ENCODE peak calls at places on chromosomes 1 and 21, in five cellular contexts. Z is astrocyte, K is body of pancreas, H is heart right ventricle, D is NB4. U is an unnamed sample.

GRCh38 chr1:27391511-27392095 is 819 bp upstream of the GPR3 start:
- DNase-seq in Z (peak; percentile 56), K (peak; percentile 59), H (no peak), D (no peak), U (no peak)

GRCh38 chr21:33732038-33732437 is 89.7 kb downstream of the ITSN1 start:
- DNase-seq in Z (peak; percentile 48), K (no peak), H (no peak), D (no peak), U (no peak)

GRCh38 chr21:41419921-41420862 is 5.8 kb upstream of the MX1 start:
- DNase-seq in Z (peak; percentile 80), K (peak; percentile 89), H (peak; percentile 80), D (peak; percentile 76), U (peak; percentile 82)

GRCh38 chr1:183450086-183450485 is 22.2 kb upstream of the SMG7 start:
- DNase-seq in Z (no peak), K (no peak), H (no peak), D (no peak), U (no peak)

GRCh38 chr1:39590546-39590945 is 14.0 kb upstream of the PABPC4 start:
- DNase-seq in Z (peak; percentile 61), K (no peak), H (no peak), D (no peak), U (peak; percentile 38)

GRCh38 chr1:225156254-225156653 is 226.8 kb downstream of the DNAH14 start:
- DNase-seq in Z (peak; percentile 67), K (no peak), H (no peak), D (peak; percentile 89), U (no peak)

GRCh38 chr1:10793129-10793651 is 3.3 kb downstream of the CASZ1 start:
- DNase-seq in Z (peak; percentile 15), K (no peak), H (no peak), D (peak; percentile 74), U (peak; percentile 13)

GRCh38 chr1:211581521-211581920 is 2.6 kb upstream of the SLC30A1 start:
- DNase-seq in Z (peak; percentile 81), K (no peak), H (no peak), D (no peak), U (peak; percentile 83)

GRCh38 chr1:29221296-29221695 is 9.4 kb downstream of the MECR start:
- DNase-seq in Z (no peak), K (no peak), H (no peak), D (no peak), U (no peak)

GRCh38 chr1:190168116-190168515 is 309.5 kb downstream of the BRINP3 start:
- DNase-seq in Z (peak; percentile 97), K (no peak), H (no peak), D (no peak), U (no peak)

GRCh38 chr21:36753556-36753955 is 54.6 kb downstream of the SIM2 start:
- DNase-seq in Z (peak; percentile 95), K (no peak), H (no peak), D (no peak), U (peak; percentile 56)

GRCh38 chr21:17660449-17660848 is 47.7 kb upstream of the BTG3 start:
- DNase-seq in Z (peak; percentile 18), K (no peak), H (no peak), D (no peak), U (peak; percentile 58)

GRCh38 chr1:209389258-209389657 is 194.3 kb upstream of the CAMK1G start:
- DNase-seq in Z (peak; percentile 98), K (no peak), H (no peak), D (no peak), U (peak; percentile 81)

GRCh38 chr1:15621975-15622374 is 4.7 kb downstream of the DDI2 start:
- DNase-seq in Z (no peak), K (no peak), H (no peak), D (no peak), U (peak; percentile 56)

DNA sequence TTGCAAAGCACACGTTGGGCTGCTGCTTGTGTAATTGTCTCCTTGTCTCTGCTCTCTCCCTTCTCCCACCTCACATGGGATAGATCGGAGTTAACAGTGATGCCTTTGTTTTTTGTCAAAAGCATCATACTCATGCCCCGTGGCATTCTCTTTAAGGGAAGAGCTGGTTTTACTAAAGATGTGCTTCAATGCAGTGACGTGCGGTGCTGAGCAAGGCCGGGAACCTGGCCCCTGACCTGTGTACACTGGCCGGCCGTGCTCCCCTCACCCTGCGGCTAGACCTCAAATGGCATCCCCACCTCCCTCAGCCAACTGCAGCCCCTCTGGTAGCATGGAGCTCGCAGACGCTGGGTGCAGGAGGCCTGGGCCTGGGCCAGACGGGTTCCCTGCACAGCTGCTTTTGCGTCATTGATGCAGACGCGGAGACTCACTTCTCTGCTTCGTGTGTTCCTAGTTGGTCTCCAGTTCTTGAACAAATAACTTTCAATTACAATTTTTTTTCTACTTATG is 19.9 kb downstream of the AGPAT3 start:
- DNase-seq in Z (no peak), K (no peak), H (no peak), D (no peak), U (no peak)
- H3K4me3 ChIP-seq in Z (no peak overlapping the region), K (no peak overlapping the region), H (no peak overlapping the region), D (no peak overlapping the region), U (no peak overlapping the region)

GRCh38 chr1:87089070-87089736 is 174.8 kb downstream of the HS2ST1 start:
- DNase-seq in Z (no peak), K (no peak), H (no peak), D (no peak), U (no peak)

GRCh38 chr1:87086120-87086519 is 171.7 kb downstream of the HS2ST1 start:
- DNase-seq in Z (no peak), K (no peak), H (no peak), D (no peak), U (no peak)

GRCh38 chr1:87089823-87090222 is 175.4 kb downstream of the HS2ST1 start:
- DNase-seq in Z (no peak), K (no peak), H (no peak), D (no peak), U (no peak)

GRCh38 chr1:87084247-87084836 is 169.9 kb downstream of the HS2ST1 start:
- DNase-seq in Z (peak; percentile 25), K (no peak), H (no peak), D (peak; percentile 31), U (peak; percentile 51)
- TF ChIP-seq CTCF in Z (peak; percentile 41), K (peak; percentile 62), H (peak; percentile 67), D (no peak), U (peak; percentile 56)

GRCh38 chr1:1781526-1781903 is 3.2 kb upstream of the NADK start:
- DNase-seq in Z (no peak), K (no peak), H (no peak), D (no peak), U (no peak)
- H3K4me3 ChIP-seq in Z (no peak overlapping the region), K (no peak overlapping the region), H (no peak overlapping the region), D (no peak overlapping the region), U (no peak overlapping the region)

GRCh38 chr1:153627797-153628626 is at the start of gene S100A1:
- DNase-seq in Z (no peak), K (no peak), H (peak; percentile 77), D (peak; percentile 34), U (no peak)
- TF ChIP-seq CTCF in Z (peak; percentile 3), K (no peak), H (peak; percentile 38), D (no peak), U (no peak)

GRCh38 chr21:35210093-35210492 is 161.0 kb upstream of the RUNX1 start:
- DNase-seq in Z (no peak), K (no peak), H (no peak), D (no peak), U (no peak)
- H3K4me3 ChIP-seq in Z (no peak overlapping the region), K (no peak overlapping the region), H (no peak overlapping the region), D (no peak overlapping the region), U (no peak overlapping the region)

GRCh38 chr1:40978886-40979240 is 633 bp upstream of the CTPS1 start:
- DNase-seq in Z (no peak), K (no peak), H (no peak), D (no peak), U (no peak)

GRCh38 chr1:40980453-40981121 is 1.1 kb downstream of the CTPS1 start:
- DNase-seq in Z (no peak), K (peak; percentile 27), H (peak; percentile 18), D (peak; percentile 63), U (no peak)

GRCh38 chr1:40980068-40980452 is 564 bp downstream of the CTPS1 start:
- DNase-seq in Z (no peak), K (no peak), H (no peak), D (no peak), U (no peak)

GRCh38 chr1:40977721-40978120 is 1.8 kb upstream of the CTPS1 start:
- DNase-seq in Z (peak; percentile 47), K (no peak), H (no peak), D (no peak), U (peak; percentile 64)

GRCh38 chr1:40979241-40980067 is at the start of gene CTPS1:
- DNase-seq in Z (peak; percentile 78), K (peak; percentile 94), H (peak; percentile 98), D (peak; percentile 94), U (peak; percentile 90)
- TF ChIP-seq CTCF in Z (no peak), K (no peak), H (peak; percentile 10), D (peak; percentile 31), U (peak; percentile 36)

DNA sequence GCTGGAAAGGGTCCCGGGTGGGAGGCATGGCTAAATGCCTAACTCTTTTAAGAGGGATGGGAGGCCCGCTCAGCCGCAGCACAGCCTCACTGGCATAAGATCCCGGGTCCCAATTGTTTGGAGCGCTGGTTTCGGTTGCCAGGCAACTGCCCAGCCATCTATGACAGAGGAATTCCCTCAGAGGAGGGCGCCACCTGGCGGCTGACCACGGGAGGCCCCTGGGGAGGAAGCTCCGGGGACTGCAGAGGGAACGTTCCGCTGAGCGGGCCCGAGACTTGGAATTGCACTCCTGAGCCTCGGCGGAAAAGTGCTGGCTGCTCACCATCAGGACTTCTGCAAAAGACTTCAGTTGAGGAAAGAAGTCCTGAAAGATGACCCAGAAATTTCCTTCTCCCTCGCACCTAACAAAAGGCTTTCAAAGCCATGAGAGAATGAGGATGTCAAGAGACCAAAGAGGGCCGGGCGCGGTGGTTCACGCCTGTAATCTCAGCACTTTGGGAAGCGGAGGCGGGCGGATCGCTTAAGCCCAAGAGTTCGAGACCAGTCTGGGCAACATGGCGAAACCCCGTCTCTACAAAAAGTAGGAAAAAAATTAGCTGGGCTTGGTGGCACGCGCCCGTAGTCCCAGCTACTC is 1.1 kb upstream of the ELAPOR1 start:
- DNase-seq in Z (peak; percentile 67), K (peak; percentile 92), H (peak; percentile 95), D (peak; percentile 84), U (peak; percentile 84)
- H3K4me3 ChIP-seq in Z (peak overlapping the region; percentile 19), K (no peak overlapping the region), H (no peak overlapping the region), D (no peak overlapping the region), U (peak overlapping the region; percentile 6)

GRCh38 chr1:242523282-242523967 is 1.1 kb downstream of the PLD5 start:
- DNase-seq in Z (no peak), K (no peak), H (no peak), D (no peak), U (no peak)
- TF ChIP-seq CTCF in Z (no peak), K (no peak), H (no peak), D (no peak), U (no peak)

U was measured in AG10803.